ENCODE peak calls at places on chromosome 22, in nine cellular contexts. J is mesenchymal stem cell; B is fibroblast of lung; Z is osteoblast; S is colonic mucosa; P is CD8-positive, alpha-beta T cell; Y is upper lobe of right lung; U is transverse colon; F is A673. O is an unnamed sample.

GRCh38 chr22:26751217-26751616 is 93.8 kb downstream of the MIAT start:
- DNase-seq in J (peak; percentile 37), B (no peak), Z (no peak), S (no peak), P (no peak), Y (no peak), U (no peak), F (no peak), O (no peak)

GRCh38 chr22:49925525-49926128 is 7.2 kb downstream of the CRELD2 start:
- DNase-seq in J (no peak), B (no peak), Z (no peak), S (no peak), P (peak; percentile 89), Y (no peak), U (peak; percentile 58), F (no peak), O (peak; percentile 76)

GRCh38 chr22:41085842-41086241 is 6.5 kb upstream of the EP300 start:
- DNase-seq in J (no peak), B (no peak), Z (no peak), S (no peak), P (no peak), Y (no peak), U (no peak), F (no peak), O (no peak)

GRCh38 chr22:27206001-27206746 is 548.8 kb downstream of the MIAT start:
- DNase-seq in J (no peak), B (peak; percentile 11), Z (no peak), S (no peak), P (no peak), Y (no peak), U (no peak), F (no peak), O (no peak)

GRCh38 chr22:45863981-45864751 is 112.8 kb downstream of the WNT7B start:
- DNase-seq in J (peak; percentile 77), B (peak; percentile 44), Z (peak; percentile 96), S (peak; percentile 81), P (peak; percentile 52), Y (peak; percentile 87), U (peak; percentile 58), F (peak; percentile 82), O (peak; percentile 67)

GRCh38 chr22:40534379-40535188 is 101.9 kb downstream of the MRTFA start:
- DNase-seq in J (peak; percentile 82), B (peak; percentile 67), Z (peak; percentile 91), S (no peak), P (no peak), Y (no peak), U (no peak), F (peak; percentile 36), O (no peak)

GRCh38 chr22:42069801-42070516 is 653 bp downstream of the NAGA start:
- DNase-seq in J (no peak), B (no peak), Z (peak; percentile 59), S (no peak), P (no peak), Y (no peak), U (no peak), F (no peak), O (no peak)

GRCh38 chr22:23240639-23241389 is 60.5 kb downstream of the BCR start:
- DNase-seq in J (no peak), B (no peak), Z (no peak), S (no peak), P (no peak), Y (no peak), U (no peak), F (peak; percentile 33), O (no peak)

GRCh38 chr22:33756508-33756949 is 163.7 kb downstream of the LARGE1 start:
- DNase-seq in J (no peak), B (no peak), Z (no peak), S (no peak), P (no peak), Y (no peak), U (no peak), F (no peak), O (no peak)

GRCh38 chr22:17258015-17258827 is 39.0 kb upstream of the ADA2 start:
- DNase-seq in J (peak; percentile 33), B (peak; percentile 37), Z (peak; percentile 56), S (peak; percentile 78), P (peak; percentile 50), Y (no peak), U (peak; percentile 84), F (peak; percentile 52), O (peak; percentile 42)

GRCh38 chr22:28172948-28173360 is 253.9 kb upstream of the PITPNB start:
- DNase-seq in J (no peak), B (no peak), Z (no peak), S (no peak), P (no peak), Y (no peak), U (no peak), F (no peak), O (no peak)

GRCh38 chr22:25900880-25901279 is 158.9 kb downstream of the MYO18B start:
- DNase-seq in J (no peak), B (no peak), Z (no peak), S (no peak), P (no peak), Y (no peak), U (no peak), F (no peak), O (no peak)

GRCh38 chr22:37431366-37431765 is 4.1 kb upstream of the ELFN2 start:
- DNase-seq in J (no peak), B (no peak), Z (peak; percentile 56), S (no peak), P (no peak), Y (no peak), U (no peak), F (no peak), O (no peak)

GRCh38 chr22:37432708-37433054 is 5.4 kb upstream of the ELFN2 start:
- DNase-seq in J (no peak), B (no peak), Z (peak; percentile 43), S (no peak), P (no peak), Y (no peak), U (no peak), F (no peak), O (no peak)

GRCh38 chr22:37430941-37431340 is 3.7 kb upstream of the ELFN2 start:
- DNase-seq in J (no peak), B (no peak), Z (peak; percentile 75), S (no peak), P (no peak), Y (no peak), U (no peak), F (no peak), O (no peak)

GRCh38 chr22:37433786-37434185 is 6.5 kb upstream of the ELFN2 start:
- DNase-seq in J (no peak), B (peak; percentile 11), Z (peak; percentile 82), S (no peak), P (no peak), Y (no peak), U (no peak), F (no peak), O (no peak)

GRCh38 chr22:37431811-37432707 is 4.8 kb upstream of the ELFN2 start:
- DNase-seq in J (peak; percentile 95), B (peak; percentile 98), Z (peak; percentile 98), S (no peak), P (no peak), Y (no peak), U (no peak), F (peak; percentile 72), O (no peak)
- H3K27me3 ChIP-seq in J (no peaks in the 10 kb centered on the region), B (peaks cover 19% of the 10 kb centered on the region), Z (peaks cover 20% of the 10 kb centered on the region), S (peaks cover 19% of the 10 kb centered on the region), P (peaks cover 17% of the 10 kb centered on the region), Y (peaks cover 36% of the 10 kb centered on the region), U (peaks cover 84% of the 10 kb centered on the region), F (peaks cover 18% of the 10 kb centered on the region), O (peaks cover 14% of the 10 kb centered on the region)

GRCh38 chr22:35551549-35552177 is 11.0 kb downstream of the RASD2 start:
- DNase-seq in J (no peak), B (no peak), Z (no peak), S (no peak), P (no peak), Y (no peak), U (no peak), F (no peak), O (no peak)

GRCh38 chr22:35554297-35554845 is 13.7 kb downstream of the RASD2 start:
- DNase-seq in J (no peak), B (no peak), Z (peak; percentile 78), S (no peak), P (no peak), Y (no peak), U (no peak), F (no peak), O (no peak)

GRCh38 chr22:35553341-35553740 is 12.7 kb downstream of the RASD2 start:
- DNase-seq in J (no peak), B (no peak), Z (peak; percentile 66), S (no peak), P (no peak), Y (no peak), U (no peak), F (no peak), O (no peak)

GRCh38 chr22:35552186-35552842 is 11.7 kb downstream of the RASD2 start:
- DNase-seq in J (peak; percentile 37), B (no peak), Z (peak; percentile 92), S (peak; percentile 53), P (peak; percentile 87), Y (no peak), U (peak; percentile 50), F (peak; percentile 66), O (peak; percentile 82)

GRCh38 chr22:35552846-35553245 is 12.2 kb downstream of the RASD2 start:
- DNase-seq in J (no peak), B (no peak), Z (peak; percentile 79), S (no peak), P (no peak), Y (no peak), U (no peak), F (no peak), O (no peak)
- H3K27ac ChIP-seq in J (no peak overlapping the region), B (no peak overlapping the region), Z (no peak overlapping the region), S (no peak overlapping the region), P (no peak overlapping the region), Y (no peak overlapping the region), U (no peak overlapping the region), F (no peak overlapping the region), O (no peak overlapping the region)

DNA sequence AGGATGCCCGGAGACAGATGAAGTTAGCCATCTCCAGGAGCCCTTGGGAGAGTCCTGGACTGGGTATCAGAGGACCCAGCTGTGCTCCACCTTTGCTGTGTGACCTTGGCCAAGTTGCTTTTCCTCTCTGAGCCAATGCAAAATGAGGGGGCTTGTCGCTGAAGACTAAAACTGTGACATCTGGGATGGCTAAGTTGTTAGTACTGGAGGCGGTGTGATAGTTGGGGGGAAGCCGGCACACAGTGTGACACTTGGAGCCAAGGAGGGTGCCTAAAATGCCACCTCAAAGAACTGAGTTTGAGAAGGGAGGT is 481 bp downstream of the INPP5J start:
- DNase-seq in J (no peak), B (no peak), Z (peak; percentile 87), S (no peak), P (no peak), Y (no peak), U (no peak), F (no peak), O (no peak)
- H3K9me3 ChIP-seq in J (no peaks in the 10 kb centered on the region), B (no peaks in the 10 kb centered on the region), Z (no peaks in the 10 kb centered on the region), S (no peaks in the 10 kb centered on the region), P (no peaks in the 10 kb centered on the region), Y (no peaks in the 10 kb centered on the region), U (no peaks in the 10 kb centered on the region), F (no peaks in the 10 kb centered on the region), O (no peaks in the 10 kb centered on the region)

DNA sequence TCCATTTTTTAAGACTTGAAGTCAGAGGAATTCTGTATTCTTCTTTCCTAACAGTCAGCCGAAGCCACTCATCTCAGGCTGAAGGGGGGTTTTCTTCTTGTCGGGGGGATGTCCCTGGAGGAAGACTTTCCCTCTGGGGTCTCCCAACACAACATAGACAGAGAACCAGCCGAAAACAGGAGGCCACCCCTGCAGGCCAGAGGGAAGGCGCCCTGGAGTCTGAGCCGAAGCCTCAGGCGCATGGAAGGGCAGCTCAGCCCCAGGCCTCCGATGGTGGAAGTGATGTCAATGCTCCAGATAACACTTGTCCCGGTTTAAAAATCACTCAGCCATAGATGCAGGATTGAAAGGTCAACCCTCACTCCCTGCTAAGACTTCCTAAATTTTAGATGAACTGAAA is 1393.0 kb downstream of the TBC1D22A start:
- DNase-seq in J (no peak), B (no peak), Z (no peak), S (no peak), P (no peak), Y (no peak), U (no peak), F (no peak), O (no peak)
- H3K27me3 ChIP-seq in J (no peaks in the 10 kb centered on the region), B (no peaks in the 10 kb centered on the region), Z (no peaks in the 10 kb centered on the region), S (no peaks in the 10 kb centered on the region), P (no peaks in the 10 kb centered on the region), Y (no peaks in the 10 kb centered on the region), U (peaks cover 6% of the 10 kb centered on the region), F (no peaks in the 10 kb centered on the region), O (no peaks in the 10 kb centered on the region)